ENCODE peak calls at places on chromosomes 16 and 17, in four cellular contexts. X is LNCaP clone FGC, N is ascending aorta, M is foreskin fibroblast. D is an unnamed sample.

GRCh38 chr17:2435181-2435741 is 34.4 kb upstream of the MNT start:
- DNase-seq in X (no peak), N (no peak), M (no peak), D (no peak)

GRCh38 chr16:2009302-2009711 is 314 bp downstream of the ZNF598 start:
- DNase-seq in X (no peak), N (no peak), M (no peak), D (no peak)

GRCh38 chr17:78596871-78597635 is 19.9 kb upstream of the DNAH17 start:
- DNase-seq in X (no peak), N (no peak), M (no peak), D (no peak)

GRCh38 chr16:30743690-30744089 is 4.5 kb upstream of the PHKG2 start:
- DNase-seq in X (no peak), N (no peak), M (no peak), D (no peak)

GRCh38 chr16:3748307-3748706 is 31.0 kb upstream of the TRAP1 start:
- DNase-seq in X (no peak), N (peak), M (no peak), D (no peak)

GRCh38 chr17:14748036-14748715 is 447.3 kb downstream of the HS3ST3B1 start:
- DNase-seq in X (no peak), N (no peak), M (no peak), D (no peak)

GRCh38 chr17:21318439-21318838 is 33.9 kb downstream of the MAP2K3 start:
- DNase-seq in X (no peak), N (peak), M (no peak), D (no peak)

GRCh38 chr17:5560361-5560988 is 23.8 kb downstream of the NLRP1 start:
- DNase-seq in X (no peak), N (no peak), M (no peak), D (no peak)

GRCh38 chr17:28470266-28471126 is 2.9 kb upstream of the SLC13A2 start:
- DNase-seq in X (no peak), N (peak), M (no peak), D (no peak)

GRCh38 chr17:34999456-34999855 is 19.1 kb downstream of the LIG3 start:
- DNase-seq in X (no peak), N (no peak), M (no peak), D (no peak)

GRCh38 chr17:82491533-82491932 is 28.0 kb upstream of the FOXK2 start:
- DNase-seq in X (no peak), N (no peak), M (no peak), D (no peak)

GRCh38 chr17:2954898-2955445 is 108.4 kb downstream of the OR1D5 start:
- DNase-seq in X (no peak), N (peak), M (peak), D (peak)

GRCh38 chr17:28741358-28742349 is 2.2 kb upstream of the TRAF4 start:
- DNase-seq in X (no peak), N (no peak), M (no peak), D (no peak)

GRCh38 chr17:40399185-40399584 is 18.5 kb downstream of the TOP2A start:
- DNase-seq in X (no peak), N (no peak), M (peak), D (peak)

GRCh38 chr16:81392011-81392410 is 52.6 kb upstream of the CMIP start:
- DNase-seq in X (no peak), N (no peak), M (no peak), D (no peak)

GRCh38 chr17:57911834-57912673 is 43.2 kb downstream of the CUEDC1 start:
- DNase-seq in X (peak), N (peak), M (no peak), D (no peak)

GRCh38 chr16:64489449-64489848 is 632.4 kb downstream of the CDH11 start:
- DNase-seq in X (peak), N (no peak), M (no peak), D (no peak)

GRCh38 chr17:4901108-4901647 is 1.7 kb downstream of the CHRNE start:
- DNase-seq in X (no peak), N (no peak), M (no peak), D (no peak)

GRCh38 chr16:19095699-19096098 is 18.1 kb upstream of the ITPRIPL2 start:
- DNase-seq in X (no peak), N (no peak), M (no peak), D (no peak)

GRCh38 chr17:30363715-30364202 is 15.0 kb upstream of the CPD start:
- DNase-seq in X (no peak), N (no peak), M (peak), D (no peak)

GRCh38 chr16:88194397-88195020 is 188.2 kb upstream of the ZNF469 start:
- DNase-seq in X (no peak), N (no peak), M (peak), D (no peak)

GRCh38 chr17:63442074-63442473 is 4.0 kb downstream of the CYB561 start:
- DNase-seq in X (no peak), N (no peak), M (no peak), D (no peak)

GRCh38 chr17:31724026-31724425 is 135.0 kb downstream of the COPRS start:
- DNase-seq in X (no peak), N (peak), M (peak), D (no peak)

GRCh38 chr16:58046054-58046881 is 20.7 kb downstream of the MMP15 start:
- DNase-seq in X (no peak), N (no peak), M (no peak), D (no peak)

GRCh38 chr17:73203788-73204479 is 11.1 kb downstream of the COG1 start:
- DNase-seq in X (no peak), N (no peak), M (no peak), D (no peak)

GRCh38 chr17:40556884-40557414 is 8.3 kb downstream of the CCR7 start:
- DNase-seq in X (no peak), N (peak), M (no peak), D (no peak)

GRCh38 chr17:4230142-4230541 is 33.6 kb downstream of the ANKFY1 start:
- DNase-seq in X (peak), N (peak), M (peak), D (peak)

GRCh38 chr16:81293909-81294802 is 20.6 kb upstream of the GAN start:
- DNase-seq in X (no peak), N (no peak), M (no peak), D (no peak)

DNA sequence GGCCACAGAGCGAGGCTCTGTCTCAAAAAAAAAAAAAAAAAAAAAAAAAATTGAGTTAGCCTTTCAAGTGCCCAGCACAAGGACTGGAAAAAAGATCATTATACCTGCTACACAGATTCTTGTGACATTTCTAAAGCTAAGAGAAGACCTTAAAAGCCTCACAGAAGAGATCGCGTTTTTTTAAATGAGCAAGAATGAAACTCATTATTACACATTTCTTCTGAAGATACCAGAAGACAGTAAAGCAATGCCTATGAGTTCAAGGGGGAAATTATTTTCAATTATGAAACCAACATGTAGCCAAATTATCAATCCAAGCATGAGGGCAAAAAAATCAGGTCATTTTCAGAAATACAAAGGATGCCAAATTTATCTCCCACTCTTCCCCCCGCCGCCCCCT is 56.8 kb downstream of the MED13 start:
- DNase-seq in X (no peak), N (no peak), M (no peak), D (no peak)
- H3K4me3 ChIP-seq in X (no peak), N (no peak), M (no peak), D (no peak)

GRCh38 chr17:81389585-81389984 is 5.7 kb upstream of the BAHCC1 start:
- DNase-seq in X (no peak), N (no peak), M (no peak), D (no peak)

GRCh38 chr17:81388612-81389367 is 6.5 kb upstream of the BAHCC1 start:
- DNase-seq in X (no peak), N (no peak), M (no peak), D (no peak)

GRCh38 chr17:81387235-81388060 is 7.8 kb upstream of the BAHCC1 start:
- DNase-seq in X (no peak), N (no peak), M (peak), D (no peak)

GRCh38 chr17:81386646-81387234 is 8.5 kb upstream of the BAHCC1 start:
- DNase-seq in X (no peak), N (no peak), M (no peak), D (no peak)

DNA sequence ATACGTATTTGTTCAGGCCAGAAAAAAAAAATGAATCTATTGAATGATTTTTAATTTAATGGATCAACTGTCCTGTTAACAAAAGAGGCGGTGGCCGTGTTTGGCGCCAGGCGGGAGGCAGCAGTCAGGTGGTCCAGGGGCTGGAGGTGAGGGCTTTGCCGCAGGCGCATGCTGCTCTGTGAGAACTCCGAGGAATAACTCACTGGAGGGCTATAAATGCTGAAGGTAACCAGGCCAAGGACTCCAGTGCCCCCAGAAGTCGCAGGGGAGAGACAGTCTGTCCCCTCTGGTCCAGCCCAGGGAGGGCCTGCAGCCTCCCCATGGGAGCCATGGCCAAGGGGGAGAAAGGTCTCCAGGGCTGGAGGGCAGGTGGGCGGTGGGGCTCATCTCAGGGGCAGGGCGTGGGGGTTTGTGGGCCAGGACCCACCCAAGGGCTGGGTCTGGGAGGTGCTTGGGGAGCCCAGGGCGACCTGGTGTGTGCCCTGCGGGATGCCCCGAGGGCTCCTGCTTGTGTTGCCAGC is 7.1 kb upstream of the BAHCC1 start:
- DNase-seq in X (no peak), N (no peak), M (no peak), D (no peak)
- H3K4me3 ChIP-seq in X (no peak), N (peak), M (peak), D (no peak)

DNA sequence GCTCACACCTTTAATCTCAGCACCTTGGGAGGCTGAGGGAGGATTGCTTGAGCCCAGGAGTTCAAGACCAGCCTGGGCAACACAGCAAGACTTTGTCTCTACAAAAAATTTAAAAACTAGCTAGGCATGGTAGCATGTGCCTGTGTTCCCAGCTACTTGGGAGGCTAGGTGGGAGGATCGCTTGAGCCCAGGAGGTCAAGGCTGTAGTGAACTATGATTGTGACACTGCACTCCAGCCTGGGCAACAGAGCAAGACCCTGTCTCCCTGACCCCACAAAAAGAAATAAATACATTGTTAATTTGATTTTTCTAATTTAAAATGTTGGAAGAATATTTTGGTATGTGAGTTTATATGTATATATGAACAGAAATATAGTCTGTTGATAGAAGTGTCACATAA is 22.4 kb upstream of the PHAF1 start:
- DNase-seq in X (no peak), N (no peak), M (no peak), D (no peak)
- H3K4me3 ChIP-seq in X (no peak), N (no peak), M (no peak), D (no peak)

GRCh38 chr16:10878644-10879498 is 1.9 kb downstream of the CIITA start:
- DNase-seq in X (no peak), N (peak), M (peak), D (no peak)

GRCh38 chr16:10883004-10883403 is 6.0 kb downstream of the CIITA start:
- DNase-seq in X (peak), N (no peak), M (no peak), D (no peak)

GRCh38 chr16:10880609-10881452 is 3.8 kb downstream of the CIITA start:
- DNase-seq in X (no peak), N (no peak), M (no peak), D (no peak)

GRCh38 chr16:10879681-10880589 is 2.9 kb downstream of the CIITA start:
- DNase-seq in X (no peak), N (no peak), M (no peak), D (no peak)

DNA sequence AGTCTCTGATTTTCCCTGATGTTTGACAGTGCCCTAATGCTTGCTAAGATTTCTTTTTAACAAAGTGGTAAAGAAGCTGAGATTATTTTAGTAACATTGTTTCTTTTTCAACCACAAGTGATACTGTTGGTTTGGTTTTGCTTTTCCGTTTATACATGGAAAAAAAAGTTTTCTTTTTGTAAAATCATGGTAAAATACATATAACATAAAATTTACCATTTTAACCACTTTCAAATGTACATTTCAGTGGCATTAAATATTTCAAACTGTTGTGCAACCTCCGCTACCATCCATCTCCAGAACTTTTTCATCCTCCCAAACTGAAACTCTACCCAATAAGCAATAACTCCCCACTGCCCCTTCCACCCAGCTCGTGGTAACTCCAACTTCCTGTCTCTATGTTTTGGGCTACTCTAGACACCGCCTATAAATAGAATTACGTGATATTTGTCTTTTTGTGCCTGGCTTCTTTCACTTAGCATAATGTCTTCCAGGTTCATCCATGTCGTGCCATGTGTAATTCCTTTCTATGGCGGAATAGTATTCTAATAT is 4.6 kb downstream of the CIITA start:
- DNase-seq in X (no peak), N (no peak), M (no peak), D (no peak)
- H3K4me3 ChIP-seq in X (no peak), N (no peak), M (no peak), D (no peak)

DNA sequence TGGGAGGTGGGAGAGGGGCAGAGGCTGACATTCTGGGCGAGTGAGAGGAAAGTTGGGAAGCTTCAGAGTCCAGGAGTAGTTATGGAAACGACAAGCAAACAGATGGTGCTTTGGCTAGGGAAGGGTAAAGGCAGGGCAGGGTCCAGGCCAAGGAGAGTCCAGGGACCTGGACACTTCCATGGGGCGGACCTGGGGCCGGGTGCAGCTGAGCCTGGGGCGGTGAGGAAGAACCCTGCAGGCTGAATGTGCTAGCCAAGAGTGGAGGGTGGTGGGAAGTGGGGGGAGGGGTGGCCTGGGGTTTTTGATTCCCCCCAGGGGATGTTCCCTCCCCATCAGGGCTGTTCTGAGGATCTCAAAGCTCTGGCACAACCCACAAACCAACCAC is 2.6 kb downstream of the PPP1R9B start:
- DNase-seq in X (no peak), N (peak), M (no peak), D (no peak)
- H3K4me3 ChIP-seq in X (peak), N (peak), M (peak), D (peak)

GRCh38 chr17:22470411-22471175 is 778.3 kb downstream of the KCNJ18 start:
- DNase-seq in X (no peak), N (no peak), M (no peak), D (no peak)
- H3K4me3 ChIP-seq in X (no peak), N (no peak), M (no peak), D (no peak)

GRCh38 chr17:76578376-76578775 is 7.3 kb downstream of the ST6GALNAC2 start:
- DNase-seq in X (no peak), N (no peak), M (no peak), D (no peak)
- H3K4me3 ChIP-seq in X (no peak), N (no peak), M (no peak), D (no peak)

D was measured in AG04449.